ENCODE peak calls at places on chromosomes 12 and 14, in nine cellular contexts. W is transverse colon, D is stomach, I is sigmoid colon, U is GM12878, N is SK-N-SH, X is upper lobe of left lung, O is HCT116, Z is prostate gland. F is an unnamed sample.
A peak's percentile ranks its signal among the peaks of the same experiment; 100 is the strongest.

GRCh38 chr14:103109789-103110415 is 13.4 kb upstream of the TNFAIP2 start:
- DNase-seq in W (peak; percentile 48), D (no peak), I (no peak), U (no peak), N (no peak), X (peak; percentile 88), O (peak; percentile 50), Z (no peak), F (no peak)

GRCh38 chr12:129075451-129076208 is 222.4 kb downstream of the GLT1D1 start:
- DNase-seq in W (no peak), D (no peak), I (no peak), U (no peak), N (no peak), X (no peak), O (no peak), Z (no peak), F (no peak)

GRCh38 chr12:130162267-130162666 is at the start of gene FZD10:
- DNase-seq in W (peak; percentile 26), D (no peak), I (no peak), U (no peak), N (peak; percentile 77), X (peak; percentile 93), O (no peak), Z (peak; percentile 75), F (no peak)

GRCh38 chr14:100652739-100653138 is 65.5 kb upstream of the BEGAIN start:
- DNase-seq in W (no peak), D (no peak), I (no peak), U (no peak), N (no peak), X (no peak), O (no peak), Z (no peak), F (no peak)

GRCh38 chr14:28773917-28774691 is 7.5 kb downstream of the FOXG1 start:
- DNase-seq in W (no peak), D (no peak), I (no peak), U (no peak), N (no peak), X (peak; percentile 77), O (no peak), Z (no peak), F (no peak)

GRCh38 chr14:20489093-20489994 is 16.0 kb upstream of the RNASE10 start:
- DNase-seq in W (no peak), D (no peak), I (no peak), U (peak; percentile 72), N (no peak), X (no peak), O (no peak), Z (no peak), F (no peak)

GRCh38 chr12:65930114-65930828 is 106.0 kb downstream of the HMGA2 start:
- DNase-seq in W (no peak), D (no peak), I (no peak), U (no peak), N (no peak), X (no peak), O (no peak), Z (no peak), F (no peak)

GRCh38 chr12:98503343-98503592 is 12.1 kb upstream of the TMPO start:
- DNase-seq in W (peak; percentile 93), D (peak; percentile 90), I (peak; percentile 96), U (peak; percentile 93), N (peak; percentile 71), X (no peak), O (peak; percentile 91), Z (peak; percentile 92), F (peak; percentile 85)

GRCh38 chr14:102690509-102691286 is 86.6 kb upstream of the TRAF3 start:
- DNase-seq in W (peak; percentile 14), D (peak; percentile 55), I (no peak), U (no peak), N (no peak), X (no peak), O (no peak), Z (peak; percentile 49), F (no peak)

GRCh38 chr12:13073191-13073590 is 29.0 kb downstream of the FAM234B start:
- DNase-seq in W (no peak), D (no peak), I (no peak), U (no peak), N (no peak), X (no peak), O (no peak), Z (no peak), F (no peak)

GRCh38 chr14:74917200-74917543 is 5.9 kb downstream of the RPS6KL1 start:
- DNase-seq in W (no peak), D (no peak), I (no peak), U (no peak), N (no peak), X (peak; percentile 58), O (no peak), Z (no peak), F (no peak)

GRCh38 chr14:74915826-74916225 is 7.2 kb downstream of the RPS6KL1 start:
- DNase-seq in W (no peak), D (no peak), I (no peak), U (no peak), N (no peak), X (no peak), O (no peak), Z (no peak), F (no peak)

GRCh38 chr14:74918380-74918779 is 4.7 kb downstream of the RPS6KL1 start:
- DNase-seq in W (no peak), D (no peak), I (peak; percentile 52), U (no peak), N (no peak), X (peak; percentile 55), O (no peak), Z (no peak), F (no peak)

GRCh38 chr14:74919421-74920165 is 3.5 kb downstream of the RPS6KL1 start:
- DNase-seq in W (no peak), D (no peak), I (peak; percentile 59), U (no peak), N (no peak), X (peak; percentile 61), O (no peak), Z (no peak), F (no peak)

DNA sequence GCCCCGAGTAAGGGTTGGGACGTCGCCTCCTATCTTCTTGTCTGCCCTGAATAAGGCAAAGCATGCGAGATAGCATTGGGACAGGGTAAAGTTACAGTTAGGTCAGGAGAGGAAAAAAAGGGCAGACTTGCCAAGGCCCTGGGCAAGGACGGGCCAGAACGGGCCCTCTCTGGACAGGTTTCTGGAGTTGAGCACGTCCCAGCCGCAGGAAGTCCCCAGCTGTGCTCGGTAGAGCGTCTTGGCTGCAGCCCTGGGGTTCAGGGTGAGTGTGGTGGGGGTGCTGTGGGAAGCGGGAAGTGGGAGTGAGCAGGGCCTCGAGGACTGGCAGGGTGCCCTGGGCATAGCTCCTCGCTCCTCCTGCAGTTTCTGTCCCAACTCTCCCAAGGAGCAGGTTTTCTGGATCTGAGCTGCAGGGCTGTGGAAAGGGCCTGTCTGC is 5.4 kb downstream of the RPS6KL1 start:
- DNase-seq in W (no peak), D (no peak), I (peak; percentile 89), U (no peak), N (no peak), X (peak; percentile 63), O (no peak), Z (peak; percentile 77), F (no peak)
- TF ChIP-seq POLR2AphosphoS5 in W (no peak), D (no peak), I (no peak), U (no peak), N (no peak), X (peak; percentile 20), O (no peak), Z (peak; percentile 73), F (peak; percentile 64)

GRCh38 chr12:114916531-114916930 is 232.6 kb upstream of the TBX3 start:
- DNase-seq in W (no peak), D (no peak), I (no peak), U (no peak), N (no peak), X (no peak), O (no peak), Z (no peak), F (no peak)

GRCh38 chr12:114917307-114917706 is 233.3 kb upstream of the TBX3 start:
- DNase-seq in W (no peak), D (no peak), I (no peak), U (no peak), N (no peak), X (no peak), O (no peak), Z (no peak), F (no peak)

GRCh38 chr12:114918535-114919233 is 234.7 kb upstream of the TBX3 start:
- DNase-seq in W (peak; percentile 62), D (no peak), I (no peak), U (no peak), N (no peak), X (no peak), O (no peak), Z (no peak), F (no peak)

GRCh38 chr12:114919479-114919878 is 235.5 kb upstream of the TBX3 start:
- DNase-seq in W (no peak), D (no peak), I (no peak), U (no peak), N (no peak), X (no peak), O (no peak), Z (no peak), F (no peak)

GRCh38 chr12:114917953-114918352 is 234.0 kb upstream of the TBX3 start:
- DNase-seq in W (no peak), D (no peak), I (no peak), U (no peak), N (no peak), X (no peak), O (no peak), Z (no peak), F (no peak)
- TF ChIP-seq CTCF in W (no peak), D (no peak), I (no peak), U (no peak), N (no peak), X (no peak), O (no peak), Z (no peak), F (no peak)

GRCh38 chr14:75619598-75619997 is 41.1 kb downstream of the ERG28 start:
- DNase-seq in W (no peak), D (no peak), I (no peak), U (no peak), N (no peak), X (no peak), O (no peak), Z (no peak), F (no peak)
- TF ChIP-seq POLR2AphosphoS5 in W (peak; percentile 31), D (no peak), I (no peak), U (no peak), N (no peak), X (no peak), O (no peak), Z (no peak), F (no peak)

GRCh38 chr12:111267171-111267570 is 101.7 kb downstream of the PHETA1 start:
- DNase-seq in W (no peak), D (no peak), I (no peak), U (no peak), N (no peak), X (no peak), O (no peak), Z (no peak), F (no peak)

GRCh38 chr12:111270128-111270651 is 98.7 kb downstream of the PHETA1 start:
- DNase-seq in W (no peak), D (no peak), I (no peak), U (no peak), N (no peak), X (no peak), O (no peak), Z (no peak), F (no peak)

GRCh38 chr12:111269688-111270087 is 99.2 kb downstream of the PHETA1 start:
- DNase-seq in W (no peak), D (no peak), I (no peak), U (no peak), N (no peak), X (no peak), O (no peak), Z (no peak), F (no peak)

GRCh38 chr12:111270773-111271172 is 98.1 kb downstream of the PHETA1 start:
- DNase-seq in W (no peak), D (no peak), I (no peak), U (no peak), N (no peak), X (no peak), O (peak; percentile 23), Z (no peak), F (no peak)

GRCh38 chr12:111268738-111269572 is 99.9 kb downstream of the PHETA1 start:
- DNase-seq in W (no peak), D (no peak), I (no peak), U (no peak), N (peak; percentile 60), X (no peak), O (peak; percentile 6), Z (no peak), F (no peak)
- TF ChIP-seq CTCF in W (peak; percentile 24), D (peak; percentile 29), I (no peak), U (peak; percentile 34), N (peak; percentile 63), X (no peak), O (peak; percentile 56), Z (no peak), F (no peak)